ENCODE peak calls at places on chromosomes 12 and 14, in four cellular contexts. J is tibial nerve, R is left lung, M is body of pancreas. L is an unnamed sample. For H3K4me1, the result is how much of the 10 kb centered on the place peaks cover.

GRCh38 chr12:81329088-81329487 is 251.2 kb downstream of the ACSS3 start:
- DNase-seq in R (no peak), J (no peak), M (no peak), L (peak)

GRCh38 chr12:102694913-102695312 is 214.6 kb upstream of the IGF1 start:
- DNase-seq in J (no peak), R (no peak), M (no peak), L (no peak)

GRCh38 chr14:104870368-104871144 is 5.5 kb downstream of the CEP170B start:
- DNase-seq in R (no peak), M (peak), J (no peak), L (no peak)

GRCh38 chr12:81610955-81611889 is 147.9 kb downstream of the PPFIA2 start:
- DNase-seq in R (no peak), M (no peak), J (no peak), L (peak)

GRCh38 chr12:86838709-86839108 is 582.5 kb upstream of the MGAT4C start:
- DNase-seq in M (no peak), J (no peak), R (no peak), L (peak)

GRCh38 chr12:6780573-6780972 is 8.3 kb downstream of the LAG3 start:
- DNase-seq in J (no peak), M (no peak), R (no peak), L (no peak)

GRCh38 chr12:15629108-15629507 is 160.1 kb downstream of the EPS8 start:
- DNase-seq in J (peak), M (peak), R (no peak), L (peak)

GRCh38 chr12:57737467-57738141 is 938 bp downstream of the AGAP2 start:
- DNase-seq in J (no peak), R (no peak), M (peak), L (peak)

GRCh38 chr12:131862994-131863710 is 31.3 kb upstream of the ULK1 start:
- DNase-seq in R (no peak), J (no peak), M (no peak), L (peak)

GRCh38 chr12:21945002-21945401 is 3.8 kb upstream of the ABCC9 start:
- DNase-seq in R (no peak), J (no peak), M (no peak), L (no peak)

GRCh38 chr14:37171678-37172023 is 755 bp downstream of the SLC25A21 start:
- DNase-seq in J (no peak), M (no peak), R (no peak), L (no peak)

GRCh38 chr12:3004655-3005565 is 45.7 kb downstream of the TEAD4 start:
- DNase-seq in J (no peak), R (no peak), M (peak), L (no peak)

GRCh38 chr14:24238123-24238522 is 4.3 kb downstream of the TINF2 start:
- DNase-seq in J (no peak), R (no peak), M (no peak), L (no peak)

DNA sequence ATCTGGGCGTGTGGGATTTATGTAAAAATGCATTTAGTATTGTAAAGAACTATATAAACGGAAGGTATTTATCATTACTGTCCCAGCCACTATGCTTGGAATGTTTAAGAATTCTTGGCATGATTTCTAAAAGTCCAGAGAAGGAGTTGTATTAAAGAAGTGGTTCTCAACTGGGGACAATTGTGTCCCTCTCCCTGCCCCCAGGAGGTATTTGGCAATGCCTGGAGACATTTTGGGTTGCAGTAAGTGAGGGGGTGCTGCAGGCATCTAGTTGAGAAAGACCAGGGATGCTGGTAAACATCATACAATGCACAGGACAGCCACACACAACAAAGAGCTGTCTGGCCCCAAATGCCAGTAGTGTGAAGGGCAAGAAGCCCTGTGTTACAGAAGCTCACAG is 7.2 kb downstream of the SLC38A1 start:
- DNase-seq in R (no peak), M (no peak), J (no peak), L (no peak)
- H3K4me1 ChIP-seq in R (under half), M (half or more), J (under half), L (under half)

GRCh38 chr12:53215497-53215896 is 8.4 kb upstream of the ITGB7 start:
- DNase-seq in J (no peak), M (no peak), R (no peak), L (no peak)
- H3K4me1 ChIP-seq in J (under half), M (under half), R (half or more), L (under half)

DNA sequence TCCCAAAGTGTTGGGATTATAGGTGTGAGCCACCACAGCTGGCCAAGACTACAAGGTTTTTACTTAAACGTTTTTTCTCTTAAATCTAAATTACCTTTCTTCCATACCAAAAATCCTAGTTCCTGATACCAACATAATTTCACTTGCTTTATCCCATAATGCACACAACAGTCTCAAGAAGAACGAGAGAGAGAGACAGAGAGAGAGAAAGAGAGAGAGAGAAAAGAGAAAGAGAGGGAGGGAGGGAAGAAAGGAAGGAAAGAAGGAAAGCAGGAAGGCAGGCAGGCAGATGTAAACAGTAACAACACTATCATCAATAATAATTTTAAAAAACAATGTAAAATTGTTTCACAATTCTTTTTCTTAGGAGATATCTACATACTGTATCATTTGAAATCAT is 118.4 kb downstream of the BTG1 start:
- DNase-seq in J (no peak), R (no peak), M (no peak), L (no peak)
- H3K4me1 ChIP-seq in J (under half), R (under half), M (under half), L (under half)

DNA sequence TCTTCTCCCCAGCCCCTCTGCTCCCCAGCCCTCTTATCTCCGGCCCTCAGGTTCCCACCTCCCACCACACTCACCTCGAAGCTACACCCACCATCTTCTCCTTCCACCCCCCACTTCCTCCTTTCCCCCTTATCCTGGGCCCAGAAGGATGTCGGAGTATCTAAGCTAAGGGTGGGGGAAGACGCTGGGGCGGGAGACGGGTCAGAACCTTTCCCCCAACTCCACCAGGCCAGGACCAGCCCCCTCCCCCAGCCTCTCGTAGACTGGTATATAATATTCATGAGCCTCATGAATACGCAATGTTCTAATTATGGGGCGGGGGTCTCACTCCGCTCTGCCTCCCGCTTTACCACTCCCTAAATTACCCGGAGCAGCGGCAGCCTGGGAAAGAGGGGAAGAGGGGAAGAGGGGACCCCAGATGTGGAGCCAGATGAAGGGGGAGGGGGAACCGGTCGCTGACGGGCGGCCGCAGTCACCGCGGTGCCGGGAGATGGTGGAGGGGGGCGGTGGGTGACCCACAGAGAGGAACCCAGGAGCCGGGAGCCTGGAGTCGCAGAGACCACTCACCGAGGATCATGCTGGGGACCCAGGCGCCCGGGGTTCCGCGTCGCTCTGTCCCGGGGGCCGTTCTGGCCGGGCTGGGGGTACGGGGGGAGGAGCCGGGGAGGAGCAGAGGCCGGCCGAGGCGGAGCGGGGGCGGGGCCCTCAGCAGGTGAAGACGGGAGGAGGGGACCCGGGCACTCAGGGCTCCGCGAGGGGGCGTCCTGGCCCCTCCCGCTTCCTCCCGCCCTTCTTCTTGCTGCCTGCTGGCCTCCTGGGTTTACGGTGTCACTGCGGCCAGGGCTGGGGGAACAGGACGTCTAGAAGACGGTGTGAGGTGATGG is 6.4 kb upstream of the ZNF385A start:
- DNase-seq in M (peak), R (peak), J (no peak), L (peak)
- H3K4me1 ChIP-seq in M (under half), R (half or more), J (under half), L (under half)

L was measured in A673.